ENCODE peak calls at places on chromosomes 3 and 15, in seven cellular contexts. K, I, D, H, J, G and C are unnamed samples.

GRCh38 chr15:72389231-72389630 is 8.9 kb upstream of the TMEM202 start:
- DNase-seq in I (peak; percentile 51), J (peak; percentile 4), D (no peak), H (no peak), G (no peak), K (no peak), C (no peak)

GRCh38 chr15:60326824-60327654 is 70.7 kb downstream of the ANXA2 start:
- DNase-seq in J (peak; percentile 52), G (no peak), I (peak; percentile 79), H (no peak), K (no peak), D (no peak), C (peak; percentile 58)

GRCh38 chr3:126125341-126125740 is 41.4 kb upstream of the SLC41A3 start:
- DNase-seq in H (no peak), K (peak; percentile 1), G (peak; percentile 42), I (no peak), D (no peak), J (no peak), C (no peak)

GRCh38 chr3:62109534-62109933 is 263.8 kb downstream of the FEZF2 start:
- DNase-seq in D (peak; percentile 63), K (peak; percentile 59), G (peak; percentile 81), J (peak; percentile 96), H (peak; percentile 66), I (no peak), C (peak; percentile 96)

GRCh38 chr3:52408466-52408865 is 36.4 kb downstream of the SEMA3G start:
- DNase-seq in K (no peak), D (no peak), J (no peak), H (no peak), G (peak; percentile 53), I (no peak), C (no peak)

GRCh38 chr3:27533718-27534578 is 49.8 kb upstream of the SLC4A7 start:
- DNase-seq in K (peak; percentile 73), D (peak; percentile 63), I (peak; percentile 99), J (peak; percentile 99), H (peak; percentile 95), G (peak; percentile 88), C (peak; percentile 97)

GRCh38 chr3:187130346-187131066 is 8.8 kb downstream of the RPL39L start:
- DNase-seq in H (peak; percentile 44), D (no peak), K (no peak), G (no peak), I (peak; percentile 65), J (peak; percentile 62), C (peak; percentile 69)

GRCh38 chr15:66290007-66290406 is 3.4 kb upstream of the DIS3L start:
- DNase-seq in G (no peak), J (no peak), I (no peak), K (no peak), D (no peak), H (no peak), C (no peak)

GRCh38 chr15:91982401-91982800 is 128.9 kb downstream of the SLCO3A1 start:
- DNase-seq in D (no peak), J (peak; percentile 5), I (peak; percentile 22), G (no peak), K (no peak), H (no peak), C (no peak)

GRCh38 chr3:141202682-141203081 is 28.9 kb upstream of the PXYLP1 start:
- DNase-seq in I (no peak), D (no peak), K (no peak), J (no peak), H (no peak), G (no peak), C (no peak)

GRCh38 chr3:141465221-141465620 is 21.6 kb upstream of the RASA2 start:
- DNase-seq in K (no peak), H (no peak), D (no peak), I (no peak), J (peak; percentile 51), G (no peak), C (no peak)

GRCh38 chr15:90004671-90005070 is 3.5 kb downstream of the ZNF710 start:
- DNase-seq in G (no peak), K (peak; percentile 56), I (peak; percentile 87), J (peak; percentile 99), D (no peak), H (peak; percentile 79), C (peak; percentile 92)

GRCh38 chr3:59472541-59472940 is 422.7 kb upstream of the CFAP20DC start:
- DNase-seq in G (no peak), J (no peak), H (no peak), I (no peak), D (no peak), K (no peak), C (no peak)

GRCh38 chr3:114307222-114307840 is 13.5 kb downstream of the TIGIT start:
- DNase-seq in H (no peak), K (no peak), J (no peak), D (no peak), G (no peak), I (no peak), C (no peak)
- H3K4me3 ChIP-seq in H (no peak overlapping the region), K (no peak overlapping the region), J (no peak overlapping the region), D (no peak overlapping the region), G (no peak overlapping the region), I (no peak overlapping the region), C (no peak overlapping the region)

GRCh38 chr3:113043686-113044085 is 52.9 kb downstream of the GTPBP8 start:
- DNase-seq in I (no peak), K (no peak), G (no peak), H (no peak), J (no peak), D (no peak), C (no peak)
- H3K4me3 ChIP-seq in I (no peak overlapping the region), K (no peak overlapping the region), G (no peak overlapping the region), H (no peak overlapping the region), J (no peak overlapping the region), D (no peak overlapping the region), C (no peak overlapping the region)

DNA sequence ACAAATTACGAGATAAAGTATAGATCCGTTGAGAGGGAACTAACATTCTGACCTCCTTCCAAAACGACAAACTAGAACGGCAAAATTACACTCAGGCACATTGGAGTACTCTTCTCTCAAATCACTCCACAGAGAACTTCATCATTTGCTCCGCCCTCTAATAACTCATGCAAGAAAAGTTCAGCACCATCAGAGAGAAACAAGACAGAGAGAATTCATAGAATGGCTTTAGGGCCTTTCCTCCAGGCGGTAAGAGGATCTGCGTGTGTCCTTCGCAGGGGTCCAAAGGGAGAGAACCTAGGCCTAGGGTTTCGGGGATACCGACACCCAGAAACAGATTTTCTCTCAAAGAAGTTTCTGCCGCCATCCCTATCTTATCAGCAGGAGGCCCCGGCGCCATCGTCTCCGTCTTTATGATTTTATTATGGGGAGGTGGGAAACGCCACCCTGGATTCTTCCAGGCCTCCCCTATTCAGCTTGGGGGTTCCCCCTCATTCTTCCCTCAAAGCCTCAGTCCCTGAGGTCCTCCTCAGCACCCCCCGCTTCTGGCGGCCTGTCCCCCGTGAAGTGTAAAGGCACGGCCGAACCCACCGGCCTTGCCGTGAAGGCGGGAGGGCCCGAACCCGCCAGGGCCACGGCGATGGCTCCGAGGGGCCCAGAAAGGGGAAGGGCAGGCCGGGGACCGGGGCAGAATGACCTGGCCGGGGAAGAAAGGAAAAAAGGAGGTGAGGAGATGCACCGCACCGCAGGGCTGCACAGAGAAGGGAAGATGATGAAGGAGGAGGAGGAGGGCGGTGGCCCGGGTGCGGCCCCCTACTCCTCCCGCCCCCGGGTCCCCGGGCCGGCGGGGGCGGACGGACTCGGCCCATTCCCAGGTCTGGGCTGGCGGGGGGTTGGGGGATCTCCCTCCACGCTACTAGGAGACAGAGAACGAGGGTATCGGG is 762 bp downstream of the UBXN7 start:
- DNase-seq in I (peak; percentile 58), G (peak; percentile 66), H (peak; percentile 47), D (peak; percentile 87), J (peak; percentile 62), K (peak; percentile 45), C (peak; percentile 40)
- H3K4me3 ChIP-seq in I (peak overlapping the region; percentile 94), G (peak overlapping the region; percentile 99), H (peak overlapping the region; percentile 97), D (peak overlapping the region; percentile 94), J (peak overlapping the region; percentile 86), K (peak overlapping the region; percentile 93), C (peak overlapping the region; percentile 92)

GRCh38 chr3:184872200-184872599 is 60.2 kb downstream of the VPS8 start:
- DNase-seq in D (no peak), K (no peak), G (no peak), J (no peak), I (no peak), H (no peak), C (no peak)

GRCh38 chr3:184874709-184875644 is 63.0 kb downstream of the VPS8 start:
- DNase-seq in K (no peak), D (peak; percentile 36), J (peak; percentile 32), I (peak; percentile 63), H (no peak), G (no peak), C (peak; percentile 35)

GRCh38 chr3:184868477-184868876 is 56.5 kb downstream of the VPS8 start:
- DNase-seq in I (no peak), H (no peak), J (no peak), D (no peak), G (no peak), K (no peak), C (no peak)

GRCh38 chr3:184873136-184873535 is 61.2 kb downstream of the VPS8 start:
- DNase-seq in D (no peak), I (no peak), H (peak; percentile 19), J (no peak), G (no peak), K (no peak), C (no peak)
- H3K4me3 ChIP-seq in D (no peak overlapping the region), I (no peak overlapping the region), H (no peak overlapping the region), J (no peak overlapping the region), G (no peak overlapping the region), K (no peak overlapping the region), C (no peak overlapping the region)

GRCh38 chr3:107596639-107597038 is 73.9 kb downstream of the BBX start:
- DNase-seq in G (no peak), I (no peak), D (no peak), H (no peak), K (no peak), J (no peak), C (no peak)

GRCh38 chr3:107600784-107601183 is 78.0 kb downstream of the BBX start:
- DNase-seq in I (no peak), J (no peak), K (no peak), D (no peak), H (no peak), G (no peak), C (no peak)

GRCh38 chr3:107594870-107595269 is 72.1 kb downstream of the BBX start:
- DNase-seq in G (no peak), J (peak; percentile 7), D (no peak), K (no peak), I (no peak), H (no peak), C (no peak)

GRCh38 chr3:107599755-107600122 is 77.0 kb downstream of the BBX start:
- DNase-seq in I (no peak), D (no peak), G (no peak), K (no peak), H (no peak), J (no peak), C (no peak)

GRCh38 chr3:107598926-107599754 is 76.4 kb downstream of the BBX start:
- DNase-seq in H (peak; percentile 48), I (peak; percentile 34), D (peak; percentile 8), K (peak; percentile 18), J (peak; percentile 44), G (no peak), C (peak; percentile 55)
- H3K4me3 ChIP-seq in H (peak overlapping the region; percentile 13), I (peak overlapping the region; percentile 59), D (no peak overlapping the region), K (peak overlapping the region; percentile 58), J (peak overlapping the region; percentile 29), G (peak overlapping the region; percentile 49), C (peak overlapping the region; percentile 43)

DNA sequence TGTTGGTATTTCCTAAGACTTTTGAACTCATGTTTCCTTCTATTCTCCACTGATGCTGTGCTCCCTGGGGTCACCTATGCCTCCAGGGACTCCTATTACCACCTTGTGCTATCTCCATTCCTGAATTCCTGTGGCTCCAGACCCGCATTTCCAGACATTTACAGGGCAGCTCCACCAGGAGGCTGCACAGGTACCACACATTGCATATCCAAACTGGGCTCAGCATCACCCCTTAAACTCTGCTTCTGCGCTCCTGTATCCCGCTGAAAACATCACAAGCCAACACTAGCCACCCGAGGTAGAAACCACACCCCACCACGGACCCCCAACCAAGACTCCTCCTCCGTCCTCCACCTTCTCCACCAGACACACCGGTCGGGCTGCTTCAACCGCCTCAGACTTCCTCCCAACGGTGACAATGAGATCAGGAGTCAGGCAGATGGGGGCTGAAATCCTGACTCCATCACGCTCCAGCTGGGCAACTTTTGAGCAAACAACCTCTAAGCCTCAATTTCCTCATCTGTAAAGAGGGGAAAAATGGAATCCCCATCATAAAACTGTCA is 10.4 kb downstream of the TNK2 start:
- DNase-seq in D (peak; percentile 82), G (no peak), I (peak; percentile 50), J (no peak), H (no peak), K (no peak), C (no peak)
- H3K4me3 ChIP-seq in D (no peak overlapping the region), G (no peak overlapping the region), I (no peak overlapping the region), J (no peak overlapping the region), H (no peak overlapping the region), K (no peak overlapping the region), C (no peak overlapping the region)